ENCODE peak calls at places on chromosomes 1 and 21, in seven cellular contexts. C, A, T, M, R, B and K are unnamed samples.
A peak's percentile ranks its signal among the peaks of the same experiment; 100 is the strongest.

GRCh38 chr1:160351629-160352028 is 8.4 kb downstream of the NCSTN start:
- DNase-seq in T (no peak), R (no peak), A (no peak), M (no peak), B (no peak), C (no peak), K (no peak)

GRCh38 chr1:180962178-180962577 is 49.5 kb downstream of the KIAA1614 start:
- DNase-seq in C (no peak), M (no peak), R (no peak), B (no peak), T (no peak), A (no peak), K (no peak)

GRCh38 chr1:157748262-157748817 is 28.6 kb downstream of the FCRL2 start:
- DNase-seq in T (no peak), C (no peak), M (no peak), B (no peak), R (no peak), A (no peak), K (no peak)

GRCh38 chr21:43890042-43890441 is 25.0 kb downstream of the AGPAT3 start:
- DNase-seq in B (no peak), C (peak; percentile 53), R (no peak), A (peak; percentile 42), M (no peak), T (no peak), K (no peak)

GRCh38 chr1:239098400-239099037 is 287.8 kb upstream of the CHRM3 start:
- DNase-seq in C (no peak), A (no peak), T (no peak), B (no peak), M (no peak), R (no peak), K (no peak)

GRCh38 chr1:231702804-231703203 is 76.2 kb downstream of the DISC1 start:
- DNase-seq in M (no peak), B (no peak), T (no peak), R (no peak), A (no peak), C (no peak), K (no peak)

GRCh38 chr1:208942394-208942793 is 641.1 kb upstream of the CAMK1G start:
- DNase-seq in M (no peak), B (no peak), T (no peak), R (no peak), A (no peak), C (no peak), K (no peak)

GRCh38 chr1:202046748-202047708 is 36.6 kb downstream of the ELF3 start:
- DNase-seq in M (no peak), R (no peak), T (peak; percentile 68), B (peak; percentile 63), C (no peak), A (no peak), K (no peak)

GRCh38 chr21:34598931-34599400 is 15.9 kb downstream of the RCAN1 start:
- DNase-seq in M (no peak), A (no peak), R (no peak), B (no peak), C (no peak), T (peak; percentile 63), K (no peak)

GRCh38 chr1:60065199-60065598 is 8.4 kb downstream of the C1orf87 start:
- DNase-seq in C (no peak), A (no peak), M (no peak), R (no peak), T (no peak), B (no peak), K (no peak)

GRCh38 chr1:161115132-161115711 is 2.6 kb downstream of the PFDN2 start:
- DNase-seq in R (no peak), T (peak; percentile 95), A (no peak), M (no peak), B (peak; percentile 32), C (no peak), K (no peak)

GRCh38 chr21:42538479-42539275 is 25.0 kb downstream of the SLC37A1 start:
- DNase-seq in T (no peak), C (no peak), M (no peak), R (no peak), A (no peak), B (no peak), K (peak; percentile 46)

GRCh38 chr21:41943468-41944250 is 10.2 kb downstream of the C2CD2 start:
- DNase-seq in M (no peak), T (no peak), A (no peak), C (no peak), B (no peak), R (no peak), K (no peak)

DNA sequence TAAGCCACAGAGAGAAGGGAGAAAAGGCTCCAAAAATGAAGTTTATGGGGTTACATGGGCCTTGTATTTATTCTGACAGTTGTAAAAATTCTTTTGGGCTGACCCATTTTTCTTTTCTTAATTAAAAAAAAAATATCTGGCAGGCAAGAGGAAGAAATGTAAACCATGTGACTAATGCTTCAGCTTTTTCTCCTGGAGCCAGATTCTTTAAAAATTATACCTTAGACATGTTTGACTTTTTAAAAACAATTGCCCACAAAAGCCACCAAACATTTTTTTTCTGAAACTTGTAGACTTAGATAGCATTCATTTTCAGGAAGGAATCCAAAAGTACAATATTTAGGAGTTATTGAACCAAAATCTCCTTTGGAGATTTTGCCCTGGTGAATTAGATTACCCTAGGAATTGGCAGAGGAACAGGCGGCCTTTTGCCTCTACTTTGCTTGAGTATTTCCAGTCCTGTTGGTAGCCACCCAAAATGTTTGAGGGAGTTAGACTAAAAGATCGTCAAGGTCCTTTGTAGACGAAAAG is 17.2 kb downstream of the RGL1 start:
- DNase-seq in R (no peak), T (no peak), C (no peak), M (no peak), A (no peak), B (no peak), K (no peak)
- TF ChIP-seq SP1 in R (no peak), T (no peak), C (no peak), M (no peak), A (no peak), B (no peak), K (no peak)

GRCh38 chr1:90262791-90263190 is 267.9 kb downstream of the ZNF326 start:
- DNase-seq in R (no peak), T (no peak), C (no peak), M (no peak), A (no peak), B (no peak), K (no peak)
- TF ChIP-seq SP1 in R (no peak), T (no peak), C (no peak), M (no peak), A (no peak), B (no peak), K (no peak)

DNA sequence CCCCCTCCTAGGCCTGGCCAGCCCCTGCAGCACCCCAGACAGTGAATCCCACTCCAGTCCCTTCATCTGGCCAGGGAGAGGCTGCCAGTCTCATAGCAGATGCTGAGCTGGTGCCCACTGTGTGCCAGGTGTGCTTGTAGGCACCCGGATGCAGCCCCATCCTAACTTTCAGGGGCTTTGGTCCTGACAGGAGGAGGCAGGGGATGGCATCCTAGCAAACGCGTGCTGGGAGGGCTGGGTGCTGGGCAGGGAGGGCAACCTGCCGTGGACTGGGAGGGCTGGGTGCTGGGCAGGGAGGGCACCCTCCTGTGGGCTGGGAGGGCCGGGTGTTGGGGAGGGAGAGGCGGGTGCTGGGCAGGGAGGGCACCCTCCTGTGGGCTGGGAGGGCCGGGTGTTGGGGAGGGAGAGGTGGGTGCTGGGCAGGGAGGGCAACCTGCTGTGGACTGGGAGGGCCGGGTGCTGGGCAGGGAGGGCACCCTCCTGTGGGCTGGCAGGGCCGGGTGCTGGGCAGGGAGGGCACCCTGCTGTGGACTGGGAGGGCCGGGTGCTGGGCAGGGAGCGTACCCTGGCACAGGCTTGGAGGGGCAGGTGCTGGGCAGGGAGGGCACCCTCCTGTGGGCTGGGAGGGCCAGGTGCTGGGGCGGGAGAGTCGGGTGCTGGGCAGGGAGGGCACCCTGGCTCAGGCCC is 35.3 kb downstream of the SLC19A1 start:
- DNase-seq in T (no peak), C (no peak), B (no peak), A (no peak), R (no peak), M (no peak), K (no peak)
- TF ChIP-seq SP1 in T (no peak), C (no peak), B (no peak), A (no peak), R (no peak), M (no peak), K (no peak)

GRCh38 chr1:110557481-110557880 is 38.5 kb upstream of the KCNA10 start:
- DNase-seq in T (no peak), B (no peak), A (no peak), M (no peak), R (no peak), C (no peak), K (no peak)

GRCh38 chr1:110554871-110555801 is 36.2 kb upstream of the KCNA10 start:
- DNase-seq in T (no peak), C (peak; percentile 73), A (peak; percentile 84), B (peak; percentile 11), R (no peak), M (no peak), K (peak; percentile 56)

GRCh38 chr1:110556471-110556807 is 37.5 kb upstream of the KCNA10 start:
- DNase-seq in B (no peak), M (no peak), C (no peak), R (no peak), A (no peak), T (no peak), K (no peak)

GRCh38 chr1:110559157-110559556 is 40.2 kb upstream of the KCNA10 start:
- DNase-seq in T (no peak), B (no peak), R (no peak), A (no peak), M (no peak), C (no peak), K (no peak)

DNA sequence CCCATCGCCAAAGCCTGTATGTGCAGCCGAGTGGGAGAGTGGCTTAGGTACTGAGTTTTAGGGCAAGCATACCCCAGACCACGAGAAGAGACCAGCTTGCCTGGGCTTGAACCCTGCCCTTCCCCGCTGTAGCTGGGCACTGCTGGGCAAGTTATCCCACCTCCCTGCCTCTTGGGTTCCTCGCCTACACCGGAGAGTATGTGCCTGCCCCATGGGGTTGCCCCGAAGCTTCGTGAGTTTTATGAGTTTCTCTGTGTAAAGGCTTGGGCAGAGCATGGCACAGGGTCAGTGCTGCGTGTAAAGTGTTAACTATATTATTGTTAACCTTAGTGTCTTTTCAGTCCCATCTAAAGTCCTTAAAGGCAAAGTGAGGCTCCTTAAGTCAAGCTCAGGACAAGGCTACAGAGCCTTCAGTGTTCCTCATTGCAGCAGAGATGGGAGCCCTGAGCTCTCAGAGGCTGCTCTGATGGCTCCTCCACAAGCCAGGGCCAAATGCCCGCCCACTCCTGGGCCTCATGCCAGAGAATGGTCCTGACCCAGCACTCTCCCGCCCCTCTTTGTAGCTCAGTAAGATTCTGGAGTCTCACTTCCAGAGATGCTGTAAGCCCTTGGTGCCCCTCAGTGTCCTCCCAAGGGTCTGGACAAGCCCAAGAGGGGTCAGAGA is 37.0 kb upstream of the KCNA10 start:
- DNase-seq in T (no peak), C (no peak), B (no peak), M (no peak), A (no peak), R (no peak), K (no peak)
- TF ChIP-seq SP1 in T (no peak), C (no peak), B (no peak), M (no peak), A (no peak), R (no peak), K (no peak)

GRCh38 chr1:203638914-203639313 is 12.3 kb downstream of the ATP2B4 start:
- DNase-seq in T (no peak), M (no peak), A (no peak), B (no peak), R (no peak), C (no peak), K (no peak)
- TF ChIP-seq SP1 in T (no peak), M (no peak), A (no peak), B (no peak), R (no peak), C (no peak), K (no peak)

GRCh38 chr1:155040358-155041093 is 6.9 kb downstream of the DCST1 start:
- DNase-seq in M (no peak), B (no peak), A (no peak), R (no peak), C (no peak), T (no peak), K (no peak)
- TF ChIP-seq SP1 in M (no peak), B (no peak), A (no peak), R (no peak), C (no peak), T (no peak), K (no peak)